ENCODE peak calls at places on chromosomes 12 and 14, in ten cellular contexts. Z, S, Y, V, A, G, E, D, X and K are unnamed samples.

GRCh38 chr14:91501951-91502930 is 7.9 kb downstream of the PPP4R3A start:
- DNase-seq in Z (no peak), S (no peak), Y (no peak), V (no peak), A (no peak), G (no peak), E (no peak), D (no peak), X (no peak), K (no peak)

GRCh38 chr14:104957146-104958113 is 20.7 kb downstream of the AHNAK2 start:
- DNase-seq in Z (no peak), S (no peak), Y (no peak), V (no peak), A (no peak), G (no peak), E (no peak), D (no peak), X (no peak), K (peak; percentile 6)

GRCh38 chr12:65232490-65233077 is 45.9 kb upstream of the MSRB3 start:
- DNase-seq in Z (no peak), S (no peak), Y (no peak), V (no peak), A (no peak), G (no peak), E (no peak), D (peak; percentile 13), X (peak; percentile 1), K (no peak)

GRCh38 chr14:69046468-69046867 is 67.4 kb upstream of the ACTN1 start:
- DNase-seq in Z (no peak), S (no peak), Y (peak; percentile 60), V (no peak), A (no peak), G (no peak), E (no peak), D (no peak), X (no peak), K (peak; percentile 48)

GRCh38 chr12:43316506-43316905 is 235.5 kb downstream of the ADAMTS20 start:
- DNase-seq in Z (no peak), S (no peak), Y (no peak), V (no peak), A (no peak), G (no peak), E (no peak), D (no peak), X (no peak), K (no peak)

GRCh38 chr14:64973026-64973442 is 898 bp upstream of the RAB15 start:
- DNase-seq in Z (no peak), S (no peak), Y (no peak), V (no peak), A (no peak), G (no peak), E (no peak), D (no peak), X (no peak), K (no peak)

GRCh38 chr14:31926123-31926522 is 151.0 kb upstream of the ARHGAP5 start:
- DNase-seq in Z (peak; percentile 22), S (no peak), Y (no peak), V (no peak), A (no peak), G (peak; percentile 23), E (no peak), D (peak; percentile 59), X (no peak), K (no peak)

GRCh38 chr12:130016986-130017385 is 113.2 kb upstream of the TMEM132D start:
- DNase-seq in Z (no peak), S (no peak), Y (no peak), V (no peak), A (no peak), G (no peak), E (no peak), D (no peak), X (no peak), K (no peak)

GRCh38 chr14:93527076-93527692 is 96.4 kb downstream of the UNC79 start:
- DNase-seq in Z (no peak), S (no peak), Y (no peak), V (no peak), A (no peak), G (no peak), E (no peak), D (no peak), X (no peak), K (peak; percentile 43)

GRCh38 chr14:96065661-96066459 is 26.7 kb downstream of the C14orf132 start:
- DNase-seq in Z (no peak), S (no peak), Y (no peak), V (peak; percentile 34), A (no peak), G (no peak), E (no peak), D (no peak), X (no peak), K (peak; percentile 58)

GRCh38 chr14:92105073-92105844 is 1.1 kb downstream of the ATXN3 start:
- DNase-seq in Z (no peak), S (no peak), Y (no peak), V (no peak), A (no peak), G (no peak), E (no peak), D (peak; percentile 13), X (no peak), K (no peak)

GRCh38 chr14:102125546-102125945 is 14.2 kb upstream of the WDR20 start:
- DNase-seq in Z (no peak), S (no peak), Y (no peak), V (no peak), A (no peak), G (no peak), E (no peak), D (peak; percentile 18), X (no peak), K (no peak)

GRCh38 chr14:104926619-104927431 is 2.1 kb downstream of the PLD4 start:
- DNase-seq in Z (no peak), S (no peak), Y (no peak), V (no peak), A (no peak), G (peak; percentile 60), E (no peak), D (no peak), X (no peak), K (no peak)

GRCh38 chr14:91305650-91306431 is 61.3 kb upstream of the GPR68 start:
- DNase-seq in Z (peak; percentile 62), S (no peak), Y (no peak), V (no peak), A (peak; percentile 50), G (no peak), E (no peak), D (no peak), X (no peak), K (no peak)

GRCh38 chr12:95789126-95790024 is 1.2 kb downstream of the NTN4 start:
- DNase-seq in Z (no peak), S (peak; percentile 2), Y (peak; percentile 44), V (no peak), A (peak; percentile 40), G (no peak), E (peak; percentile 18), D (peak; percentile 50), X (no peak), K (peak; percentile 17)

GRCh38 chr12:55705802-55706402 is 1.8 kb downstream of the ITGA7 start:
- DNase-seq in Z (no peak), S (no peak), Y (no peak), V (no peak), A (no peak), G (no peak), E (peak; percentile 40), D (peak; percentile 41), X (no peak), K (no peak)

GRCh38 chr14:54440454-54440853 is 720 bp downstream of the CNIH1 start:
- DNase-seq in Z (no peak), S (no peak), Y (no peak), V (no peak), A (no peak), G (no peak), E (no peak), D (no peak), X (no peak), K (no peak)

GRCh38 chr12:96811083-96811482 is 96.0 kb upstream of the NEDD1 start:
- DNase-seq in Z (no peak), S (no peak), Y (no peak), V (no peak), A (no peak), G (no peak), E (no peak), D (peak; percentile 28), X (no peak), K (no peak)

GRCh38 chr12:62673027-62673815 is 206.6 kb downstream of the MON2 start:
- DNase-seq in Z (no peak), S (no peak), Y (no peak), V (no peak), A (peak; percentile 23), G (no peak), E (no peak), D (no peak), X (no peak), K (no peak)

GRCh38 chr12:4164591-4165558 is 108.7 kb upstream of the CCND2 start:
- DNase-seq in Z (peak; percentile 89), S (peak; percentile 59), Y (no peak), V (no peak), A (peak; percentile 75), G (no peak), E (peak; percentile 57), D (no peak), X (no peak), K (no peak)

GRCh38 chr12:25877446-25877845 is 81.0 kb upstream of the RASSF8 start:
- DNase-seq in Z (no peak), S (no peak), Y (no peak), V (no peak), A (no peak), G (no peak), E (no peak), D (no peak), X (no peak), K (no peak)

GRCh38 chr12:124914392-124915248 is at the start of gene UBC:
- DNase-seq in Z (peak; percentile 84), S (peak; percentile 86), Y (peak; percentile 96), V (no peak), A (peak; percentile 94), G (no peak), E (peak; percentile 87), D (no peak), X (peak; percentile 73), K (peak; percentile 89)

GRCh38 chr14:41604793-41605534 is 1.7 kb upstream of the LRFN5 start:
- DNase-seq in Z (peak; percentile 76), S (no peak), Y (peak; percentile 52), V (no peak), A (peak; percentile 92), G (no peak), E (peak; percentile 84), D (no peak), X (no peak), K (peak; percentile 4)

GRCh38 chr12:89236237-89236636 is 116.1 kb downstream of the DUSP6 start:
- DNase-seq in Z (no peak), S (no peak), Y (no peak), V (no peak), A (no peak), G (no peak), E (no peak), D (no peak), X (no peak), K (no peak)

GRCh38 chr12:123269980-123270379 is 1.7 kb downstream of the CDK2AP1 start:
- DNase-seq in Z (no peak), S (no peak), Y (no peak), V (no peak), A (no peak), G (no peak), E (no peak), D (no peak), X (peak; percentile 64), K (no peak)

GRCh38 chr14:25406818-25407217 is 356.9 kb upstream of the STXBP6 start:
- DNase-seq in Z (peak; percentile 39), S (no peak), Y (no peak), V (no peak), A (peak; percentile 65), G (peak; percentile 24), E (peak; percentile 65), D (no peak), X (no peak), K (peak; percentile 14)

GRCh38 chr12:46669720-46670119 is 156.1 kb downstream of the SLC38A4 start:
- DNase-seq in Z (peak; percentile 93), S (no peak), Y (no peak), V (no peak), A (peak; percentile 89), G (no peak), E (no peak), D (no peak), X (no peak), K (no peak)

GRCh38 chr12:10288989-10289388 is 18.7 kb upstream of the KLRD1 start:
- DNase-seq in Z (no peak), S (no peak), Y (no peak), V (no peak), A (no peak), G (no peak), E (no peak), D (no peak), X (no peak), K (no peak)